ENCODE peak calls at places on chromosomes 4 and X, in seven cellular contexts. Q, X, R, N, L, I and P are unnamed samples.

GRCh38 chrX:139692908-139693307 is 15.1 kb downstream of the MCF2 start:
- DNase-seq in X (no peak), I (no peak), Q (no peak), L (no peak), N (no peak), R (no peak), P (no peak)

GRCh38 chr4:76194325-76194724 is 19.3 kb downstream of the SCARB2 start:
- DNase-seq in I (peak), R (peak), N (no peak), X (no peak), L (peak), Q (no peak), P (peak)

GRCh38 chr4:185071412-185071811 is 53.1 kb downstream of the HELT start:
- DNase-seq in L (no peak), I (no peak), X (no peak), R (no peak), N (no peak), Q (no peak), P (no peak)

GRCh38 chrX:46597774-46598173 is 24.2 kb downstream of the CHST7 start:
- DNase-seq in R (no peak), N (no peak), Q (no peak), X (no peak), L (no peak), I (no peak), P (no peak)

GRCh38 chrX:10576777-10577444 is 43.5 kb downstream of the MID1 start:
- DNase-seq in Q (peak), X (no peak), I (no peak), R (no peak), N (no peak), L (no peak), P (no peak)

GRCh38 chrX:40581333-40581910 is 652 bp downstream of the ATP6AP2 start:
- DNase-seq in I (no peak), L (no peak), X (no peak), N (peak), R (peak), Q (no peak), P (no peak)

GRCh38 chr4:99628040-99628439 is 29.6 kb downstream of the C4orf54 start:
- DNase-seq in N (no peak), R (no peak), Q (no peak), X (no peak), L (no peak), I (no peak), P (no peak)

GRCh38 chrX:12973561-12974216 is 1.2 kb upstream of the TMSB4X start:
- DNase-seq in N (no peak), I (no peak), L (no peak), X (no peak), R (no peak), Q (peak), P (no peak)

GRCh38 chr4:24765331-24765990 is 29.9 kb upstream of the SOD3 start:
- DNase-seq in Q (no peak), I (no peak), N (no peak), L (no peak), R (no peak), X (no peak), P (peak)

GRCh38 chr4:61397174-61397573 is 197.0 kb downstream of the ADGRL3 start:
- DNase-seq in I (no peak), R (peak), L (peak), N (no peak), X (no peak), Q (no peak), P (no peak)

GRCh38 chr4:1491630-1492457 is 85.6 kb upstream of the NKX1-1 start:
- DNase-seq in N (no peak), Q (no peak), I (no peak), R (no peak), L (no peak), X (no peak), P (no peak)

GRCh38 chr4:185764880-185765279 is 47.1 kb downstream of the SORBS2 start:
- DNase-seq in N (no peak), Q (no peak), L (no peak), R (peak), I (no peak), X (no peak), P (no peak)

GRCh38 chrX:48896611-48897011 is 957 bp downstream of the TIMM17B start:
- DNase-seq in I (no peak), N (no peak), L (no peak), Q (no peak), R (no peak), X (no peak), P (no peak)

GRCh38 chr4:128428397-128428796 is 140.8 kb upstream of the PGRMC2 start:
- DNase-seq in Q (no peak), X (no peak), I (no peak), R (no peak), N (no peak), L (no peak), P (no peak)

GRCh38 chr4:128424524-128425195 is 137.0 kb upstream of the PGRMC2 start:
- DNase-seq in L (no peak), Q (no peak), X (no peak), R (no peak), I (peak), N (no peak), P (no peak)

DNA sequence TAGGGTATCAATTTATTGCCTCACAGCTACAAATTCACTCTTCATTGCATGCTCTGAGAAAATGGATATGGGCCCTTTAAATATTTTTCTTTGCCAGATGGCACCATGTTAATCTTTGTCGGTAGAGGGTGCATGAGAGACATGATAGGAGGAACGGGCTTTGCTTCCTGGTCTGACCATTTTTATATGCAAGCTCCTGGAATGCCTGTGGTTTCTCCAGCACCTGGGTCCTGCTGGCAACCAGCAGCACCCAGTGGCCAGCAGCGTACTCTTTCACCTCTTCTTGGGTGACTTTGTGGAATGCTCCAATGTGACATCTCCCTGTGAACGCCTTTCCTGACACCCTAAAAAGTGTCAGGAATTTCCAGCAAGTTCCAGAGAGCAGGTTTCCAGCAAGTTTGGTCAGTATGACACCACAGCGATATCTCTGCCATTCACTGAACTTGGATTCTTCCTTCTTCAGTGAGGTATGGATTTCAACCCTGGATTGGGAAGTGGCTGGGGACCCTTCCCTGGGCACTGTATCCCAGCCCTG is 140.3 kb upstream of the PGRMC2 start:
- DNase-seq in Q (peak), X (no peak), I (peak), L (peak), R (peak), N (peak), P (peak)
- TF ChIP-seq CTCF in Q (peak), X (no peak), I (peak), L (peak), R (peak), N (peak), P (peak)

GRCh38 chr4:153205028-153205648 is 895 bp downstream of the TRIM2 start:
- DNase-seq in R (no peak), Q (no peak), I (no peak), N (peak), L (no peak), X (no peak), P (no peak)

GRCh38 chr4:153207027-153207426 is 2.8 kb downstream of the TRIM2 start:
- DNase-seq in N (no peak), R (no peak), X (no peak), I (no peak), L (no peak), Q (no peak), P (no peak)

GRCh38 chr4:153206534-153206933 is 2.3 kb downstream of the TRIM2 start:
- DNase-seq in R (no peak), I (no peak), L (no peak), Q (no peak), X (no peak), N (no peak), P (no peak)

GRCh38 chr4:153204247-153205027 is at the start of gene TRIM2:
- DNase-seq in I (no peak), L (no peak), Q (peak), X (peak), R (peak), N (peak), P (no peak)

GRCh38 chr4:153205757-153206156 is 1.5 kb downstream of the TRIM2 start:
- DNase-seq in R (peak), N (peak), L (no peak), X (no peak), Q (no peak), I (no peak), P (no peak)
- H3K4me3 ChIP-seq in R (no peak), N (no peak), L (peak), X (no peak), Q (no peak), I (no peak), P (no peak)

DNA sequence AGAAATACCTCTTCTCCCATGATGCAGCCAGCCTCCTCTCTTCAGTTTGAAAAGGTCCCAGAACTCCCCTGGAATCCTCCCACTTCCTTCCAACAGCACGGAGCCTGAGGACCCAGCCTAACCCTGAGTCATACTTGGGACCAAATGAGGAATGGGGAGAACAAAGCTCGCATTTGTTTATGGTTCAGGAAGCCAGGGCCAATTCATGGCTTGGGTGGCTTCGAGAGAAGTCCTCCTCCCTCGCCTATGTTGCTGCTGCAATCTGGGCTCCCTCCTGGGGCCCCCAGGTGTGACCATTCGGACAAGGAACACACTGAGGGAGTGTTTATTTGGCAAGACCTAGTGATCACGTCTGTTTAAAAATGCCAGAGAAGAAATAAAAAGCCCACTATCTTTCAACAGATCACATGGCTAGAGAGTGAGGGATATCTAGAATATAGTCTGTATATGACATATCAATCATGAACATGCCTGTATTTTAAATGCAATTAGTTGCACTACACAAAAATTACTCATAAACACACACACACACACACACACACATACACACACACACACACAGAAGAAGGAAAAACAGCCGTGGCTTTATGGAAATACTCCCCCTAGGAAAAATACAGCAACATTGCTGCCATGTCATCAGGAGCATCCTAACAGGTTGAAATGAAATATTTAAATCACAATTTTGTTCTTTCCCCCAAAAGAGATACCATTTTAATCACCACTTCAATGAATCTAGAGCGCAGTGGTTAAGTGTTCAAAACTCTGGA is 155.7 kb upstream of the MAP3K15 start:
- DNase-seq in L (peak), R (peak), Q (peak), I (no peak), X (peak), N (no peak), P (peak)
- TF ChIP-seq CTCF in L (no peak), R (no peak), Q (no peak), I (no peak), X (no peak), N (no peak), P (no peak)

DNA sequence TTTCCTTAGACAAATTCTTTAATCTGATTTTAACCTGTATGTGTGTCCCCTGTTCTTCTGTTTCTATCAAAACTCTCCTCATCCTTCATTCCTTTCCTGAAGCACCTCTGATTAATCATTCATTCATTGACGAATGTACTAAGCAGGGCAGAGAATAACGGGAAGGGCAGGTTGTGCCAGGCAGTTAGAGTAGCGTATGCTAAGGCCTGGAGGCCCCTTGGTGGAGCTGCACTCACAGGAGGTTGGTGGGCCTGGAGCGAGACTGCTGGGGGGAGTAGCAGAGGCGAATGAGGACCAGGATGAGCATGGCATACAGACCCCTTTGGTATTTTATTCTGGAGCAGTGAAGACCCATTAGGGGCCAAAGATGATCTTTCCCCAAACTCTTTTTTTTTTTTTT is 22.5 kb downstream of the PTTG2 start:
- DNase-seq in I (no peak), R (no peak), X (no peak), N (no peak), Q (no peak), L (no peak), P (no peak)
- H3K4me3 ChIP-seq in I (no peak), R (no peak), X (no peak), N (no peak), Q (no peak), L (no peak), P (no peak)

GRCh38 chrX:19040373-19040772 is 56.5 kb upstream of the PHKA2 start:
- DNase-seq in R (peak), Q (no peak), I (no peak), X (no peak), L (no peak), N (no peak), P (no peak)
- TF ChIP-seq CTCF in R (peak), Q (peak), I (peak), X (no peak), L (peak), N (no peak), P (peak)

GRCh38 chr4:36333303-36333877 is 52.0 kb downstream of the DTHD1 start:
- DNase-seq in R (no peak), X (no peak), L (no peak), N (no peak), I (no peak), Q (no peak), P (no peak)
- H3K4me3 ChIP-seq in R (no peak), X (no peak), L (no peak), N (no peak), I (no peak), Q (no peak), P (no peak)

GRCh38 chr4:125736057-125736456 is 421.3 kb downstream of the FAT4 start:
- DNase-seq in R (peak), X (no peak), L (no peak), Q (no peak), N (no peak), I (no peak), P (no peak)
- TF ChIP-seq CTCF in R (peak), X (no peak), L (peak), Q (no peak), N (no peak), I (peak), P (peak)

DNA sequence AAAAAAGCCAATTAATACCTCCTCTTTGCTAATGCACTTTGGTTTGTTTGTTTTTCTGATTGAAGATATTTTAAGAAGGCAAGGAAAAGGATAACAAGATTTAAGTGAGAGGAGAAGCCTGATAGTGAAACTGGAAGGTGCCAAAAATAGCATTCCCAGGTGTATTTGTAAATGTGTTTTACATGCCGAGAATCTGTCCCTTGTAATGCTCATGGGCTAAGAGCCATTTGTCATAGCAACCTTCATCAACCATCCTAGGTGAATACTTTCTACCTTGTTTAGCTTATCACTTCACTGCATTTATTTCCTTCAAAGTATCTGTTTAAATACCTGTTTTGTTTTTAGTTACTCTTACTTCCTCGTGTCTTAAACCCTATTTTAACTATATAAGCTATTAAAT is 127.8 kb downstream of the KCTD8 start:
- DNase-seq in I (no peak), N (no peak), Q (no peak), X (no peak), R (no peak), L (no peak), P (no peak)
- H3K4me3 ChIP-seq in I (no peak), N (no peak), Q (no peak), X (no peak), R (no peak), L (no peak), P (no peak)

GRCh38 chr4:176052744-176053143 is 12.9 kb upstream of the WDR17 start:
- DNase-seq in I (no peak), L (no peak), Q (no peak), X (no peak), R (no peak), N (no peak), P (no peak)

GRCh38 chr4:176053785-176054184 is 11.9 kb upstream of the WDR17 start:
- DNase-seq in Q (no peak), R (no peak), L (no peak), N (no peak), I (no peak), X (no peak), P (no peak)

GRCh38 chr4:176054942-176055341 is 10.7 kb upstream of the WDR17 start:
- DNase-seq in I (no peak), N (no peak), L (no peak), X (no peak), Q (no peak), R (no peak), P (no peak)
- TF ChIP-seq CTCF in I (peak), N (no peak), L (no peak), X (peak), Q (peak), R (peak), P (no peak)